ENCODE peak calls at places on chromosomes 13 and 19, in five cellular contexts. C, M, Q, A and T are unnamed samples.

GRCh38 chr13:80217614-80218456 is 123.1 kb downstream of the SPRY2 start:
- DNase-seq in C (no peak), M (no peak), Q (no peak), A (no peak), T (peak)

GRCh38 chr13:101785858-101786257 is 333.4 kb downstream of the ITGBL1 start:
- DNase-seq in C (no peak), M (peak), Q (no peak), A (peak), T (peak)

GRCh38 chr13:54144809-54145208 is 1116.2 kb downstream of the OLFM4 start:
- DNase-seq in C (no peak), M (no peak), Q (no peak), A (no peak), T (no peak)

GRCh38 chr13:111152836-111153235 is 37.7 kb downstream of the ARHGEF7 start:
- DNase-seq in C (no peak), M (no peak), Q (peak), A (no peak), T (no peak)

GRCh38 chr13:75359266-75359665 is 122.7 kb downstream of the TBC1D4 start:
- DNase-seq in C (no peak), M (no peak), Q (no peak), A (no peak), T (peak)

GRCh38 chr13:40490086-40490723 is 176.2 kb downstream of the FOXO1 start:
- DNase-seq in C (no peak), M (no peak), Q (peak), A (peak), T (no peak)

GRCh38 chr19:58150328-58150921 is at the start of gene ZNF329:
- DNase-seq in C (peak), M (peak), Q (peak), A (peak), T (peak)

GRCh38 chr13:21100211-21100610 is 38.8 kb upstream of the LATS2 start:
- DNase-seq in C (no peak), M (no peak), Q (no peak), A (no peak), T (no peak)

GRCh38 chr13:73556902-73557301 is 498.1 kb downstream of the KLF5 start:
- DNase-seq in C (no peak), M (no peak), Q (no peak), A (no peak), T (no peak)

GRCh38 chr13:36712785-36713184 is 39.0 kb downstream of the SERTM1 start:
- DNase-seq in C (no peak), M (no peak), Q (no peak), A (no peak), T (peak)

GRCh38 chr19:681029-681626 is 4.9 kb downstream of the FSTL3 start:
- DNase-seq in C (no peak), M (peak), Q (peak), A (no peak), T (no peak)

GRCh38 chr19:40144947-40145748 is 46.1 kb upstream of the MAP3K10 start:
- DNase-seq in C (no peak), M (no peak), Q (no peak), A (no peak), T (no peak)

GRCh38 chr19:34847393-34847792 is 74.4 kb upstream of the ZNF599 start:
- DNase-seq in C (no peak), M (no peak), Q (no peak), A (no peak), T (no peak)

GRCh38 chr19:2434721-2435265 is 7.4 kb upstream of the TIMM13 start:
- DNase-seq in C (no peak), M (no peak), Q (no peak), A (no peak), T (no peak)

GRCh38 chr13:112686987-112687386 is 2.9 kb upstream of the ATP11A start:
- DNase-seq in C (peak), M (no peak), Q (no peak), A (no peak), T (no peak)

GRCh38 chr19:45883881-45884681 is 1.9 kb downstream of the IRF2BP1 start:
- DNase-seq in C (no peak), M (no peak), Q (no peak), A (no peak), T (no peak)

GRCh38 chr19:4929186-4929585 is 19.9 kb downstream of the UHRF1 start:
- DNase-seq in C (no peak), M (peak), Q (no peak), A (no peak), T (no peak)

GRCh38 chr19:41303941-41304340 is 6.0 kb upstream of the CCDC97 start:
- DNase-seq in C (no peak), M (no peak), Q (no peak), A (no peak), T (no peak)

GRCh38 chr13:111912991-111913781 is 153.8 kb upstream of the SOX1 start:
- DNase-seq in C (no peak), M (peak), Q (no peak), A (no peak), T (no peak)

GRCh38 chr19:1016647-1017114 is 4.2 kb downstream of the TMEM259 start:
- DNase-seq in C (no peak), M (no peak), Q (peak), A (no peak), T (peak)

GRCh38 chr13:67619346-67619745 is 389.2 kb upstream of the PCDH9 start:
- DNase-seq in C (no peak), M (no peak), Q (no peak), A (no peak), T (no peak)

GRCh38 chr13:72808917-72809500 is 27.1 kb downstream of the PIBF1 start:
- DNase-seq in C (no peak), M (no peak), Q (peak), A (no peak), T (peak)

GRCh38 chr13:112060431-112060830 is 6.5 kb upstream of the SOX1 start:
- DNase-seq in C (no peak), M (no peak), Q (no peak), A (no peak), T (no peak)

GRCh38 chr19:18541258-18541991 is 1.9 kb downstream of the FKBP8 start:
- DNase-seq in C (no peak), M (no peak), Q (no peak), A (no peak), T (no peak)

GRCh38 chr13:39536274-39536673 is 66.7 kb downstream of the LHFPL6 start:
- DNase-seq in C (no peak), M (no peak), Q (no peak), A (no peak), T (no peak)

GRCh38 chr19:6218497-6219146 is 61.2 kb downstream of the MLLT1 start:
- DNase-seq in C (peak), M (peak), Q (peak), A (peak), T (peak)

GRCh38 chr13:87792878-87793277 is 121.7 kb downstream of the SLITRK5 start:
- DNase-seq in C (no peak), M (no peak), Q (no peak), A (no peak), T (no peak)

GRCh38 chr13:51823861-51824260 is 19.9 kb upstream of the DHRS12 start:
- DNase-seq in C (no peak), M (no peak), Q (no peak), A (no peak), T (peak)

GRCh38 chr19:982567-983170 is 1.5 kb upstream of the WDR18 start:
- DNase-seq in C (peak), M (peak), Q (peak), A (peak), T (peak)

GRCh38 chr13:113804017-113804702 is 45.1 kb downstream of the TMEM255B start:
- DNase-seq in C (peak), M (no peak), Q (no peak), A (no peak), T (no peak)

GRCh38 chr19:5075603-5076002 is 106.7 kb downstream of the KDM4B start:
- DNase-seq in C (no peak), M (no peak), Q (no peak), A (no peak), T (no peak)

GRCh38 chr19:50361290-50362029 is 4.0 kb downstream of the NAPSA start:
- DNase-seq in C (no peak), M (no peak), Q (no peak), A (no peak), T (no peak)

GRCh38 chr13:62337109-62337880 is 921.6 kb upstream of the PCDH20 start:
- DNase-seq in C (no peak), M (no peak), Q (no peak), A (no peak), T (no peak)

GRCh38 chr19:55809381-55810058 is 22.3 kb downstream of the NLRP11 start:
- DNase-seq in C (no peak), M (peak), Q (peak), A (peak), T (peak)

DNA sequence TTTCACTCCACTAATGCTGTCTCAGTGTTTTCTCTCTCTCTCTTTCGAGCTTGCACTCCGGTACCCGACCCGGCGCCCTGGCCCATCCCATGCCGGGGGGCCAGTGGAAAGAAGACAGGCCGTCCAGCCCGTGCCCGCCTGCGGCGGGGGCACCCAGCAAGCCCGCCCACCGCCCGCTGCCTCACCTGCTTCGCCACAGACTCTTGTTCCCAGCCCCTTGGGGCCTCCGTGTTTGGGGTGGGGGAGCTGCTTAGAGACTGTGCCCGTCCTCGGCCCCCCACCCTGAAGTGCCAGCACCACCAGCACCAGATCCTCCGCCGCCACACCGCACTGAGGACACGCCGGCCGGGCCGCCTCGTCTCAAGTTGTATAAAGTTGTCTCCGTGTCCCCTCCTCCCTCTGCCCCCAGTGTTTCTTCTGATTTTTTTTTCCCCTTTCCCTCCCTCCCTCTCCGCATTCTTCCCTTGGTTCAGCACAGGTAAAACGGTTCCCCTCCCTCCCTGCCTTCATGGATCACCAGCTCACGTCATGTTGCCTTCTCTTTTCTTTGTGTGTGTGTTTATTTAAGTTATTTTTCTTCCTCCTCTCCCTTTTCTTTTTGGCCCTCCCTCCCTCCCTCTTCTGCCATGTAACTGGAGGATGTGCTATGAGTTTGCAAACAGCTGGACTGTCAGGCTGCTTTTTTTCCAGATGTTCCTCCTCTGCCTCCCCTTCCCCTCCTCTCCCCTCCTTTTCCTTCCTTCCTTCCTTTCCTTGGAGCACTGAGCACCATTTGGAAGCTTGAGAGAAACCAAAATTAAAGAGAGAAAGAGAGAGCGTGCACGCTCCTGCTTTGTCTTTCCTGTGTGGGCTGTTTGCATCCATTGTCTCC is 2.1 kb downstream of the LENG9 start:
- DNase-seq in C (peak), M (peak), Q (peak), A (no peak), T (peak)
- H3K4me3 ChIP-seq in C (no peak), M (no peak), Q (peak), A (no peak), T (peak)

DNA sequence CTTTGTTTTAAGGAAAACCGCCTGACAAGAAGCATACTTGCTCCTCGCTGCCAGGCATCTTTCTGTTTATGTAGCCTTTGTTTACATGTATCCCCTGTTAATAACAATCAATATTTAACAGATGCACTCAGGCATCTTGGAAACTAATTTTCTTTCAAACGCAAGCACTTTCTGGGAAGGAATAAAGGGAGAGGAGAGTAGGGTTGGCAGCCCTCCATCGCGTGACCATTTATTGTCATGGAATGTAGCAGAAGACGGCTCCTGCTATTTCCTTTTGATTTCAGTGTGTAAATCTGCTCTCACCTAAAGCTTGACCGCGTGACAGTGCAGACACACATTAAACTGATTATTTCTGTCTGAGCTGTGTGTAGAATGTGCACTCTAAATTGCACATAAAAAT is 223.3 kb upstream of the MAB21L1 start:
- DNase-seq in C (no peak), M (no peak), Q (no peak), A (no peak), T (no peak)
- H3K4me3 ChIP-seq in C (peak), M (no peak), Q (no peak), A (no peak), T (no peak)

DNA sequence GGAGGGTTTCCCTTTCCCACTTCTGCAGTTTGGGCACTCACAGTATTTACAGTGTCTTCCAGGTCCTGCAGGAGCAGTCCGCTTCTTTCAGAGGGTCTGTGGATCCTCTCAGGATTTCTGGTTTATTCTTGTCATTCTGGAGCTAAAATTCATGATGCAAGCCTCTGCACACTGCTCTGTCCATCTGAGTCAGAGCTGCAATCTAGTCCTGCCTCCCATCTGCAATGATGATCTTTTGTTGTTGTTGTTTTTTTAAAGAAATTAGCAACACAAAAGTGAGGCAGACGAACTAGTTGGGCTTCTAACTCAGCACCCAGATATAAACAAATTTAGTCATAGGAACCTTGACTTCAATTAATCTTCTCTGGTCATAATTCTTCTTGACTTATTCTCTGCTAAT is 86.5 kb downstream of the DLEU7 start:
- DNase-seq in C (no peak), M (no peak), Q (no peak), A (no peak), T (no peak)
- H3K4me3 ChIP-seq in C (no peak), M (no peak), Q (no peak), A (no peak), T (no peak)

GRCh38 chr19:14474827-14475226 is 327 bp downstream of the PTGER1 start:
- DNase-seq in C (no peak), M (no peak), Q (no peak), A (no peak), T (no peak)
- H3K4me3 ChIP-seq in C (no peak), M (no peak), Q (no peak), A (no peak), T (no peak)

GRCh38 chr13:27774651-27775050 is 17.6 kb upstream of the GSX1 start:
- DNase-seq in C (no peak), M (no peak), Q (no peak), A (no peak), T (no peak)
- H3K4me3 ChIP-seq in C (no peak), M (no peak), Q (no peak), A (no peak), T (no peak)